ENCODE peak calls at places on chromosomes 13 and 19, in four cellular contexts. One of them, this sample, is unnamed.

GRCh38 chr13:112238436-112238995 is 137.6 kb upstream of the SPACA7 start:
- DNase-seq in HepG2: no peak
- DNase-seq in GM12878: no peak
- DNase-seq in H1: no peak
- DNase-seq in this sample: no peak

GRCh38 chr13:24727731-24728601 is 36.0 kb upstream of the RNF17 start:
- DNase-seq in HepG2: peak; percentile 76
- DNase-seq in GM12878: peak; percentile 43
- DNase-seq in H1: peak; percentile 63
- DNase-seq in this sample: peak; percentile 57

GRCh38 chr13:81058916-81059290 is 718.0 kb upstream of the SPRY2 start:
- DNase-seq in HepG2: no peak
- DNase-seq in GM12878: no peak
- DNase-seq in H1: no peak
- DNase-seq in this sample: no peak

GRCh38 chr19:2691951-2692350 is 10.5 kb downstream of the GNG7 start:
- DNase-seq in HepG2: no peak
- DNase-seq in GM12878: no peak
- DNase-seq in H1: no peak
- DNase-seq in this sample: no peak

GRCh38 chr19:49921871-49922755 is 6.9 kb upstream of the ATF5 start:
- DNase-seq in HepG2: no peak
- DNase-seq in GM12878: no peak
- DNase-seq in H1: no peak
- DNase-seq in this sample: no peak

GRCh38 chr19:8334458-8335342 is 8.4 kb downstream of the KANK3 start:
- DNase-seq in HepG2: peak; percentile 27
- DNase-seq in GM12878: no peak
- DNase-seq in H1: peak; percentile 83
- DNase-seq in this sample: no peak

GRCh38 chr13:101473458-101473857 is 21.0 kb downstream of the ITGBL1 start:
- DNase-seq in HepG2: no peak
- DNase-seq in GM12878: no peak
- DNase-seq in H1: no peak
- DNase-seq in this sample: no peak

GRCh38 chr19:55098716-55099556 is 18.5 kb downstream of the PPP1R12C start:
- DNase-seq in HepG2: no peak
- DNase-seq in GM12878: no peak
- DNase-seq in H1: no peak
- DNase-seq in this sample: no peak

GRCh38 chr19:58560007-58560887 is 1.8 kb upstream of the UBE2M start:
- DNase-seq in HepG2: no peak
- DNase-seq in GM12878: no peak
- DNase-seq in H1: no peak
- DNase-seq in this sample: no peak

GRCh38 chr13:41411060-41411459 is 46.3 kb upstream of the RGCC start:
- DNase-seq in HepG2: no peak
- DNase-seq in GM12878: no peak
- DNase-seq in H1: no peak
- DNase-seq in this sample: no peak

GRCh38 chr19:33797821-33798633 is 1.4 kb downstream of the KCTD15 start:
- DNase-seq in HepG2: no peak
- DNase-seq in GM12878: no peak
- DNase-seq in H1: peak; percentile 74
- DNase-seq in this sample: no peak

GRCh38 chr19:18306209-18306902 is 16.5 kb downstream of the LSM4 start:
- DNase-seq in HepG2: no peak
- DNase-seq in GM12878: no peak
- DNase-seq in H1: no peak
- DNase-seq in this sample: no peak

GRCh38 chr13:94382520-94382919 is 97.0 kb downstream of the DCT start:
- DNase-seq in HepG2: no peak
- DNase-seq in GM12878: no peak
- DNase-seq in H1: no peak
- DNase-seq in this sample: no peak
- TF ChIP-seq YY1 in HepG2: no peak
- TF ChIP-seq YY1 in GM12878: no peak
- TF ChIP-seq YY1 in H1: no peak
- TF ChIP-seq YY1 in this sample: no peak

DNA sequence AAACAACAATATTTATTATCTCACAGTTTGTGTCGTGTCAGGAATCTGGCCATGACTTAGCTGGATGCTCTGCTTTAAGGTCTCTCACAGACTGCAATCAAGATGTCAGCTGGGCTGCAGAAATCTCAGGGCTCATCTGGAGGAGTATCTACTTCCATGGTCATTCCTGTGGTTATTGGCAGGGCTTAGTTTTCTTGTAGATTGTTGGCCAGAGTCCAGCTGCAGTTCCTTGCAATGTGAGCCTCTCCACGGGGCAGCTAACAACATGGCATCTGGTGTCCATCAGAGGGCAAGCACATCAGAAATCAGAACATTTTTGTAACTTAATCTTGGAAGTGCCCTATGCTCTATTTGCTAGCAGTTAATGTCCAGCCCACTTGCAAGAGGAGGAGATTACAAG is 45.7 kb upstream of the TDRD3 start:
- DNase-seq in HepG2: no peak
- DNase-seq in GM12878: no peak
- DNase-seq in H1: no peak
- DNase-seq in this sample: no peak
- TF ChIP-seq SUZ12 in HepG2: no peak
- TF ChIP-seq SUZ12 in GM12878: no peak
- TF ChIP-seq SUZ12 in H1: no peak
- TF ChIP-seq SUZ12 in this sample: no peak

DNA sequence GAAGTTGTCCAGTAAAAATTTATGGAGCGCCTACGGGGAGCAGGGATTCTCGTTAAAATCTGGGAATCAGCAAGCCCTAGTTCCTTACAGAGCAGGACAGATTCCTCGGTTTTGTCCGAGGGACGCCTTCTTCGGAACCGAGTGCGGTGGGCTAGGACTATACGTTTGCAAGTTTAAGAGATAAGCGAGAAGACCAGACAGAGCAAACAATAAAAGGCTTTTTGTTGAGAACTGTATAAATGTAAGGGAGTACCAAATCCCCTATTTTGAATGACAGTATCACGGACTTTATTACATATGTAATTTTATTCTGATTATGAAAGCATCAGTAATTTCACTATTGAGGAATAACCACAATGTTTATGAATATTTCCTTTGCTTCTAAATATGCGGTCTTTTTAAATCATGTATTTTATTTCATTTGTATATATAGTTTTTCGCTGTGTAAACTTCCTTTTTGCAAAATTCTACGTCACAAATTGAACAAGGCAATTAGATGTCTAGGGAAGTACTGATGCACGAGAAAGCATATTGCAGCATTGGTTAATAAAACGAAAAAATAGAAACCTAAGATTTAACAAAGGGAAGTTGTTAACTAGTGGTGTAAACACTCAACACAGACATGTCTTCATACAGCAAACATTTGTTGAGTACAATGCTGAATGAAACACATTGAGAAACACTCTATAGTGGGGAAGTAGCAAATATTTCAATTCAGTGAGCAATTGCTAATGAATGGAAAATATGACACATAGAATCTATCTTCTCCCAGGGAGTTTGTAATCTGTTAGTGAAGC is 1.2 kb upstream of the ANKRD10 start:
- DNase-seq in HepG2: peak; percentile 49
- DNase-seq in GM12878: no peak
- DNase-seq in H1: no peak
- DNase-seq in this sample: no peak
- TF ChIP-seq YY1 in HepG2: no peak
- TF ChIP-seq YY1 in GM12878: no peak
- TF ChIP-seq YY1 in H1: no peak
- TF ChIP-seq YY1 in this sample: no peak

GRCh38 chr13:88063741-88064140 is 392.6 kb downstream of the SLITRK5 start:
- DNase-seq in HepG2: no peak
- DNase-seq in GM12878: no peak
- DNase-seq in H1: no peak
- DNase-seq in this sample: no peak
- TF ChIP-seq SUZ12 in HepG2: no peak
- TF ChIP-seq SUZ12 in GM12878: no peak
- TF ChIP-seq SUZ12 in H1: no peak
- TF ChIP-seq SUZ12 in this sample: no peak